ENCODE peak calls at places on chromosomes 4 and X, in six cellular contexts. C, V, M, R, S and Y are unnamed samples.

GRCh38 chr4:27081675-27082579 is 221.3 kb downstream of the STIM2 start:
- DNase-seq in C (no peak), V (no peak), S (no peak), R (no peak), M (no peak), Y (no peak)

GRCh38 chr4:147768113-147768512 is 36.2 kb downstream of the ARHGAP10 start:
- DNase-seq in S (no peak), R (peak; percentile 76), V (no peak), M (no peak), C (no peak), Y (peak; percentile 85)

GRCh38 chr4:137226221-137226620 is 306.1 kb downstream of the PCDH18 start:
- DNase-seq in R (no peak), S (no peak), V (no peak), C (no peak), M (no peak), Y (no peak)

GRCh38 chrX:113741744-113742143 is 842.1 kb upstream of the HTR2C start:
- DNase-seq in C (no peak), M (peak; percentile 5), R (peak; percentile 55), S (no peak), V (no peak), Y (no peak)

GRCh38 chr4:179817317-179817716 is 2375.1 kb upstream of the AGA start:
- DNase-seq in C (no peak), M (no peak), V (no peak), R (no peak), S (no peak), Y (no peak)

GRCh38 chr4:104451573-104451972 is 43.1 kb downstream of the CXXC4 start:
- DNase-seq in V (no peak), M (no peak), C (no peak), S (no peak), R (no peak), Y (no peak)

GRCh38 chr4:94544811-94545210 is 93.1 kb downstream of the PDLIM5 start:
- DNase-seq in C (no peak), V (no peak), R (no peak), M (no peak), S (no peak), Y (no peak)

GRCh38 chr4:73735231-73735630 is 5.1 kb upstream of the CXCL8 start:
- DNase-seq in V (no peak), M (no peak), S (no peak), R (peak; percentile 70), C (no peak), Y (peak; percentile 39)

GRCh38 chr4:114807759-114808404 is 209.3 kb downstream of the UGT8 start:
- DNase-seq in M (no peak), R (peak; percentile 8), C (no peak), S (no peak), V (no peak), Y (no peak)

GRCh38 chr4:181968371-181968770 is 274.8 kb upstream of the TENM3 start:
- DNase-seq in M (no peak), V (no peak), S (no peak), C (no peak), R (peak; percentile 83), Y (peak; percentile 78)

GRCh38 chr4:30718889-30719252 is 1.3 kb upstream of the PCDH7 start:
- DNase-seq in R (peak; percentile 12), C (no peak), V (no peak), M (peak; percentile 57), S (no peak), Y (no peak)

GRCh38 chr4:153185453-153185852 is 18.8 kb upstream of the TRIM2 start:
- DNase-seq in S (no peak), C (no peak), V (no peak), R (no peak), M (no peak), Y (no peak)

GRCh38 chrX:45508459-45508858 is 307.8 kb upstream of the DIPK2B start:
- DNase-seq in R (peak; percentile 64), M (no peak), V (no peak), S (no peak), C (no peak), Y (no peak)

GRCh38 chrX:21875013-21875412 is 19.2 kb downstream of the YY2 start:
- DNase-seq in V (no peak), C (no peak), R (no peak), M (no peak), S (no peak), Y (no peak)

GRCh38 chrX:25156323-25156722 is 140.6 kb upstream of the ARX start:
- DNase-seq in R (peak; percentile 54), M (peak; percentile 45), C (no peak), V (no peak), S (no peak), Y (peak; percentile 2)

GRCh38 chr4:98027827-98028226 is 115.4 kb downstream of the STPG2 start:
- DNase-seq in M (no peak), C (no peak), R (peak; percentile 36), S (no peak), V (no peak), Y (no peak)

GRCh38 chr4:185472063-185472542 is 570 bp upstream of the CCDC110 start:
- DNase-seq in M (peak; percentile 6), R (no peak), V (no peak), S (no peak), C (no peak), Y (no peak)